ENCODE peak calls at places on chromosome 21, in nine cellular contexts. V is mammary epithelial cell, I is upper lobe of right lung, H is fibroblast of lung, U is bronchial epithelial cell, K is mucosa of descending colon, W is heart left ventricle, Z is GM23248, R is lower leg skin. S is an unnamed sample.

GRCh38 chr21:45502006-45502345 is 40.3 kb downstream of the SLC19A1 start:
- DNase-seq in R (no peak), W (peak), I (peak), Z (no peak), K (no peak), V (no peak), U (no peak), H (no peak), S (no peak)

GRCh38 chr21:40783404-40783803 is 63.6 kb downstream of the DSCAM start:
- DNase-seq in Z (no peak), R (no peak), W (no peak), I (no peak), V (no peak), H (no peak), U (no peak), K (no peak), S (no peak)

GRCh38 chr21:14675774-14676530 is 129.8 kb upstream of the SAMSN1 start:
- DNase-seq in W (no peak), U (no peak), V (no peak), R (peak), H (no peak), Z (no peak), I (no peak), K (no peak), S (no peak)

GRCh38 chr21:45515241-45516061 is 26.8 kb downstream of the SLC19A1 start:
- DNase-seq in V (no peak), H (no peak), W (peak), I (peak), R (no peak), U (no peak), Z (no peak), K (peak), S (no peak)

GRCh38 chr21:43361127-43361492 is 65.8 kb downstream of the SIK1 start:
- DNase-seq in R (peak), K (peak), W (no peak), H (peak), I (no peak), V (peak), U (peak), Z (peak), S (no peak)

GRCh38 chr21:43369596-43370090 is 57.3 kb downstream of the SIK1 start:
- DNase-seq in U (no peak), K (no peak), I (no peak), R (no peak), Z (peak), H (no peak), V (no peak), W (no peak), S (no peak)

GRCh38 chr21:33109574-33110339 is 39.8 kb downstream of the OLIG1 start:
- DNase-seq in Z (no peak), I (no peak), U (peak), W (no peak), V (peak), K (no peak), H (no peak), R (no peak), S (no peak)

GRCh38 chr21:14480601-14481000 is 65.5 kb downstream of the SAMSN1 start:
- DNase-seq in Z (no peak), W (no peak), I (no peak), V (peak), H (no peak), U (peak), R (peak), K (no peak), S (peak)

GRCh38 chr21:34887729-34888568 is 161.2 kb downstream of the RUNX1 start:
- DNase-seq in V (peak), W (peak), U (peak), I (peak), K (peak), Z (peak), H (peak), R (peak), S (peak)

GRCh38 chr21:36163780-36164426 is 7.3 kb downstream of the DOP1B start:
- DNase-seq in W (no peak), V (no peak), H (no peak), R (no peak), I (no peak), Z (no peak), K (peak), U (no peak), S (no peak)

GRCh38 chr21:15682182-15682895 is 47.4 kb upstream of the USP25 start:
- DNase-seq in Z (peak), H (peak), R (no peak), W (no peak), K (no peak), V (peak), U (peak), I (no peak), S (peak)
- H3K4me3 ChIP-seq in Z (no peak), H (no peak), R (no peak), W (no peak), K (no peak), V (no peak), U (no peak), I (peak), S (no peak)

DNA sequence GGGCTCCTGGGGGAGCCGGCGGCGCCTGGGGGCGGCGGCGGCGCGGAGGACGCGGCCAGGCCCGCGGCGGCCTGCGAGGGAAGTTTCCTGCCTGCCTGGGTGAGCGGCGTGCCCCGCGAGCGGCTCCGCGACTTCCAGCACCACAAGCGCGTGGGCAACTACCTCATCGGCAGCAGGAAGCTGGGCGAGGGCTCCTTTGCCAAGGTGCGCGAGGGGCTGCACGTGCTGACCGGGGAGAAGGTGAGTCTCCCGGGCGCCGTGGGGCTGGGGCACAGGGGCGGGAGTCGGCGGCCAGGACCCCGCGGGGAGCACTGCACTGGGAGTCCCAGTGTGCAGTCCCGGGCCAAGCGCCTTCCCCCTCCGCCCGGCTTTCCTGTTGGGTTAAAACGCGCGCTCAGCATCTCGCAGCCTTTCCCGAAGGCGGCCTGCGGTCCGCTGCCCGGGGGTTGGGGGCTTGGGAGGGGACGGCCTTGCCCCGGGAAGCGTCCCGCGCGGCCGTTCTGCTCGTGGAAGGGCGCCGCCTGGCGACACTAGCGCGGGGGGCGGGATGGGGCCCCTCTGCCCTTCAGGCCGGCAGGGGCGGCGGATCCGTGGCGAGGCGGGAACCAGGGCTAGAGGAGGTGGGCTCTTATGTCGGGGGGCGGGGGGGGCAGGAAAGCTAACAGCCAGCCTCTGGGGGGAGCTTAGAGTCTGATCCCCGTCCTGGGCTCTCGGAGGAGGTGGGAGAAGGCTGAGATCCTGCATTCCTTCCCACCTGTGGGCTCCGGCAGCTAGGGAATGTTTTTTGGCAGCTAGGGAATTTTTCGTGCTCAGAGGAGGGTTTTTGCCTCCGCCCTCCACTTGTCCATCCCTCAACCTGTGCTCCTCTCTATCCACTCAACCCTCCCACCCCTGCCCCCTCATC is 1.1 kb downstream of the HUNK start:
- DNase-seq in U (no peak), I (peak), K (peak), R (no peak), W (peak), H (no peak), V (no peak), Z (peak), S (no peak)
- H3K4me3 ChIP-seq in U (peak), I (peak), K (peak), R (peak), W (peak), H (peak), V (no peak), Z (peak), S (peak)

GRCh38 chr21:26167593-26167992 is 3.0 kb downstream of the APP start:
- DNase-seq in R (no peak), H (no peak), I (no peak), V (no peak), W (no peak), U (no peak), K (no peak), Z (no peak), S (no peak)

GRCh38 chr21:26169061-26169610 is 1.4 kb downstream of the APP start:
- DNase-seq in Z (peak), H (peak), V (peak), R (peak), K (no peak), W (no peak), U (no peak), I (no peak), S (peak)

GRCh38 chr21:26170471-26171309 is at the start of gene APP:
- DNase-seq in Z (peak), V (peak), K (peak), H (peak), W (peak), I (peak), R (peak), U (no peak), S (peak)

GRCh38 chr21:26169611-26170470 is 729 bp downstream of the APP start:
- DNase-seq in W (peak), V (peak), U (no peak), R (peak), H (peak), K (peak), Z (peak), I (peak), S (peak)

DNA sequence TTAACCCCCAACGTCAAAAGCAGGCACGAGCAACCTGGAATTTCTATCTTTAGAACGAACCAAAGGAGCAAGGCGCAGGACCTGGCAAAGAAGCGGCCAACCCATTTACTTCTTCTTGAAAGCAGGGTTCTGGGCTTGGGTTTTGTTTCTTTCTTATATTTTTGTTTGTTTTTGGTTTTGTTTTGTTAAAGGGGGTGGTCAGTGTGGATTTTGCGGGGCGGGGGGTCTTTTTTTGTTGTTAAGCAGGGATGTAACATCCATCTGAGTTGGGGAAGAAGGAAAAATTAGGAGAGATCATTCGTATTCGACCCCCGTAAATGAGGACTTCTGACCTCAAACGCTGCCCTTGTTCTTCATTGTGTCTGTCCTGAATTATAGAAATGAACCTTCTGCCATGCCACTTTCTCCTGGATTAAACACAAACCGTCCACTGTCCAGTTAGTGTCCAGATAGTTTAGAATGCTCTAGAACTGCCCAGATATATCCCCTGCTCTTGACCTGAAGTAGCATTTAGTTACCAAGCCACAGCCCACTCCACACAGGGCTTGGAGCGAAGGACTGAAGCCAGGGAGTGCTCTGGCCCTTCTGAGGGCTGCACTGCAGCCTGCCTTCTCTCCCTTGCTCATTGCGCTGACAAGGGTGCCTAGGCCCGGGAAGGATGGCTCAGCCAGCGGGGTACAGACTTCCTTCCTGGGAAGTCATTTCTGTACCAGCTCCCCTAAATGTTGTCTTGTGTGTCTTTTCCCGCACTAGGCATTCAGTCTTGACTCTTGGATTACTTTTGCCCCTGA is 935 bp upstream of the APP start:
- DNase-seq in V (no peak), H (no peak), K (peak), R (no peak), U (no peak), I (no peak), Z (no peak), W (no peak), S (no peak)
- H3K4me3 ChIP-seq in V (peak), H (peak), K (peak), R (no peak), U (peak), I (peak), Z (peak), W (peak), S (peak)

GRCh38 chr21:18248171-18248570 is 3.5 kb downstream of the CHODL start:
- DNase-seq in R (no peak), H (no peak), Z (no peak), W (no peak), V (no peak), I (no peak), U (no peak), K (no peak), S (no peak)

GRCh38 chr21:18249542-18250152 is 5.0 kb downstream of the CHODL start:
- DNase-seq in U (no peak), H (no peak), I (no peak), Z (no peak), R (no peak), V (no peak), K (no peak), W (no peak), S (no peak)

GRCh38 chr21:18245493-18245967 is 897 bp downstream of the CHODL start:
- DNase-seq in U (no peak), W (no peak), V (no peak), H (no peak), I (no peak), K (no peak), Z (no peak), R (no peak), S (no peak)

GRCh38 chr21:18244721-18245486 is at the start of gene CHODL:
- DNase-seq in R (no peak), W (peak), H (peak), I (peak), U (no peak), Z (no peak), K (no peak), V (no peak), S (no peak)
- H3K4me3 ChIP-seq in R (no peak), W (peak), H (no peak), I (peak), U (no peak), Z (no peak), K (no peak), V (no peak), S (no peak)

GRCh38 chr21:42039911-42040351 is 29.8 kb upstream of the ZBTB21 start:
- DNase-seq in U (no peak), H (peak), R (no peak), I (no peak), W (no peak), Z (peak), V (no peak), K (no peak), S (peak)
- H3K4me3 ChIP-seq in U (no peak), H (no peak), R (no peak), I (no peak), W (no peak), Z (no peak), V (no peak), K (no peak), S (no peak)

GRCh38 chr21:44486302-44486701 is 31.0 kb downstream of the LRRC3 start:
- DNase-seq in W (no peak), H (no peak), K (no peak), Z (no peak), V (no peak), R (no peak), U (no peak), I (no peak), S (no peak)

GRCh38 chr21:44483288-44484237 is 28.3 kb downstream of the LRRC3 start:
- DNase-seq in U (no peak), I (no peak), K (no peak), W (no peak), Z (peak), R (no peak), V (no peak), H (no peak), S (peak)

GRCh38 chr21:44485796-44486195 is 30.5 kb downstream of the LRRC3 start:
- DNase-seq in I (no peak), W (no peak), K (no peak), U (no peak), R (no peak), H (no peak), V (no peak), Z (no peak), S (no peak)

GRCh38 chr21:44484498-44485253 is 29.4 kb downstream of the LRRC3 start:
- DNase-seq in R (no peak), K (no peak), H (no peak), I (no peak), U (no peak), V (no peak), Z (no peak), W (no peak), S (no peak)

GRCh38 chr21:44485254-44485793 is 30.0 kb downstream of the LRRC3 start:
- DNase-seq in K (no peak), V (no peak), H (peak), Z (no peak), U (no peak), I (no peak), W (no peak), R (no peak), S (peak)
- H3K4me3 ChIP-seq in K (no peak), V (no peak), H (no peak), Z (no peak), U (no peak), I (peak), W (peak), R (no peak), S (peak)